ENCODE peak calls at places on chromosomes 3 and 15, in six cellular contexts. One of them, this sample, is unnamed.

GRCh38 chr3:114035896-114036295 is 20.4 kb downstream of the CCDC191 start:
- DNase-seq in sigmoid colon: no peak
- DNase-seq in CD4-positive, alpha-beta T cell: no peak
- DNase-seq in stomach: no peak
- DNase-seq in A549: no peak
- DNase-seq in RWPE1: no peak
- DNase-seq in this sample: no peak

GRCh38 chr3:163951397-163951987 is 1126.8 kb downstream of the SI start:
- DNase-seq in sigmoid colon: no peak
- DNase-seq in CD4-positive, alpha-beta T cell: no peak
- DNase-seq in stomach: no peak
- DNase-seq in A549: no peak
- DNase-seq in RWPE1: no peak
- DNase-seq in this sample: no peak

GRCh38 chr3:13873818-13874217 is 6.1 kb downstream of the WNT7A start:
- DNase-seq in sigmoid colon: no peak
- DNase-seq in CD4-positive, alpha-beta T cell: no peak
- DNase-seq in stomach: no peak
- DNase-seq in A549: no peak
- DNase-seq in RWPE1: no peak
- DNase-seq in this sample: no peak

GRCh38 chr15:44811347-44811746 is 75.0 kb downstream of the TRIM69 start:
- DNase-seq in sigmoid colon: no peak
- DNase-seq in CD4-positive, alpha-beta T cell: no peak
- DNase-seq in stomach: no peak
- DNase-seq in A549: peak; percentile 13
- DNase-seq in RWPE1: no peak
- DNase-seq in this sample: no peak

GRCh38 chr15:50764331-50765201 is 940 bp downstream of the SPPL2A start:
- DNase-seq in sigmoid colon: no peak
- DNase-seq in CD4-positive, alpha-beta T cell: no peak
- DNase-seq in stomach: no peak
- DNase-seq in A549: no peak
- DNase-seq in RWPE1: peak; percentile 42
- DNase-seq in this sample: peak; percentile 41

GRCh38 chr3:149375164-149375823 is 2.2 kb downstream of the TM4SF1 start:
- DNase-seq in sigmoid colon: no peak
- DNase-seq in CD4-positive, alpha-beta T cell: no peak
- DNase-seq in stomach: no peak
- DNase-seq in A549: peak; percentile 71
- DNase-seq in RWPE1: no peak
- DNase-seq in this sample: peak; percentile 30

GRCh38 chr15:99249270-99249817 is at the start of gene TTC23:
- DNase-seq in sigmoid colon: no peak
- DNase-seq in CD4-positive, alpha-beta T cell: no peak
- DNase-seq in stomach: no peak
- DNase-seq in A549: peak; percentile 91
- DNase-seq in RWPE1: peak; percentile 84
- DNase-seq in this sample: peak; percentile 93

GRCh38 chr15:78879517-78880241 is 7.0 kb downstream of the MORF4L1 start:
- DNase-seq in sigmoid colon: no peak
- DNase-seq in CD4-positive, alpha-beta T cell: no peak
- DNase-seq in stomach: no peak
- DNase-seq in A549: no peak
- DNase-seq in RWPE1: no peak
- DNase-seq in this sample: peak; percentile 26

GRCh38 chr15:45642203-45642932 is 7.5 kb downstream of the SQOR start:
- DNase-seq in sigmoid colon: peak; percentile 73
- DNase-seq in CD4-positive, alpha-beta T cell: no peak
- DNase-seq in stomach: no peak
- DNase-seq in A549: no peak
- DNase-seq in RWPE1: peak; percentile 50
- DNase-seq in this sample: peak; percentile 89

GRCh38 chr15:96330064-96330449 is 443 bp upstream of the NR2F2 start:
- DNase-seq in sigmoid colon: peak; percentile 92
- DNase-seq in CD4-positive, alpha-beta T cell: no peak
- DNase-seq in stomach: no peak
- DNase-seq in A549: peak; percentile 82
- DNase-seq in RWPE1: peak; percentile 64
- DNase-seq in this sample: peak; percentile 85

GRCh38 chr3:118968111-118968510 is 66.5 kb downstream of the IGSF11 start:
- DNase-seq in sigmoid colon: no peak
- DNase-seq in CD4-positive, alpha-beta T cell: no peak
- DNase-seq in stomach: no peak
- DNase-seq in A549: no peak
- DNase-seq in RWPE1: no peak
- DNase-seq in this sample: no peak

GRCh38 chr15:56341201-56341600 is 24.0 kb upstream of the TEX9 start:
- DNase-seq in sigmoid colon: no peak
- DNase-seq in CD4-positive, alpha-beta T cell: no peak
- DNase-seq in stomach: no peak
- DNase-seq in A549: no peak
- DNase-seq in RWPE1: peak; percentile 70
- DNase-seq in this sample: peak; percentile 10

GRCh38 chr3:170058127-170058526 is 20.3 kb downstream of the GPR160 start:
- DNase-seq in sigmoid colon: no peak
- DNase-seq in CD4-positive, alpha-beta T cell: no peak
- DNase-seq in stomach: no peak
- DNase-seq in A549: no peak
- DNase-seq in RWPE1: no peak
- DNase-seq in this sample: no peak

GRCh38 chr15:62895905-62896316 is 146.6 kb upstream of the TPM1 start:
- DNase-seq in sigmoid colon: no peak
- DNase-seq in CD4-positive, alpha-beta T cell: no peak
- DNase-seq in stomach: no peak
- DNase-seq in A549: peak; percentile 94
- DNase-seq in RWPE1: peak; percentile 59
- DNase-seq in this sample: peak; percentile 67

GRCh38 chr3:81565066-81565465 is 196.4 kb downstream of the GBE1 start:
- DNase-seq in sigmoid colon: no peak
- DNase-seq in CD4-positive, alpha-beta T cell: no peak
- DNase-seq in stomach: no peak
- DNase-seq in A549: no peak
- DNase-seq in RWPE1: peak; percentile 4
- DNase-seq in this sample: peak; percentile 8

GRCh38 chr15:98103570-98103969 is 143.1 kb downstream of the ARRDC4 start:
- DNase-seq in sigmoid colon: no peak
- DNase-seq in CD4-positive, alpha-beta T cell: no peak
- DNase-seq in stomach: no peak
- DNase-seq in A549: no peak
- DNase-seq in RWPE1: no peak
- DNase-seq in this sample: no peak

GRCh38 chr3:172612871-172613678 is 89.8 kb upstream of the TNFSF10 start:
- DNase-seq in sigmoid colon: no peak
- DNase-seq in CD4-positive, alpha-beta T cell: no peak
- DNase-seq in stomach: no peak
- DNase-seq in A549: no peak
- DNase-seq in RWPE1: no peak
- DNase-seq in this sample: no peak

GRCh38 chr15:75684648-75685047 is 28.0 kb downstream of the CSPG4 start:
- DNase-seq in sigmoid colon: no peak
- DNase-seq in CD4-positive, alpha-beta T cell: no peak
- DNase-seq in stomach: no peak
- DNase-seq in A549: peak; percentile 47
- DNase-seq in RWPE1: no peak
- DNase-seq in this sample: no peak

GRCh38 chr3:98012974-98013373 is 22.1 kb downstream of the GABRR3 start:
- DNase-seq in sigmoid colon: no peak
- DNase-seq in CD4-positive, alpha-beta T cell: no peak
- DNase-seq in stomach: no peak
- DNase-seq in A549: peak; percentile 53
- DNase-seq in RWPE1: no peak
- DNase-seq in this sample: no peak

GRCh38 chr3:149480326-149481017 is 6.0 kb downstream of the TM4SF4 start:
- DNase-seq in sigmoid colon: peak; percentile 75
- DNase-seq in CD4-positive, alpha-beta T cell: no peak
- DNase-seq in stomach: peak; percentile 88
- DNase-seq in A549: peak; percentile 95
- DNase-seq in RWPE1: peak; percentile 66
- DNase-seq in this sample: peak; percentile 92

GRCh38 chr15:88393719-88394519 is 73.3 kb downstream of the MRPL46 start:
- DNase-seq in sigmoid colon: no peak
- DNase-seq in CD4-positive, alpha-beta T cell: no peak
- DNase-seq in stomach: no peak
- DNase-seq in A549: peak; percentile 47
- DNase-seq in RWPE1: no peak
- DNase-seq in this sample: no peak

GRCh38 chr15:51600114-51600513 is 22.5 kb downstream of the DMXL2 start:
- DNase-seq in sigmoid colon: no peak
- DNase-seq in CD4-positive, alpha-beta T cell: no peak
- DNase-seq in stomach: no peak
- DNase-seq in A549: no peak
- DNase-seq in RWPE1: peak; percentile 79
- DNase-seq in this sample: no peak

GRCh38 chr3:74348421-74348820 is 266.0 kb downstream of the CNTN3 start:
- DNase-seq in sigmoid colon: no peak
- DNase-seq in CD4-positive, alpha-beta T cell: no peak
- DNase-seq in stomach: no peak
- DNase-seq in A549: no peak
- DNase-seq in RWPE1: no peak
- DNase-seq in this sample: no peak

DNA sequence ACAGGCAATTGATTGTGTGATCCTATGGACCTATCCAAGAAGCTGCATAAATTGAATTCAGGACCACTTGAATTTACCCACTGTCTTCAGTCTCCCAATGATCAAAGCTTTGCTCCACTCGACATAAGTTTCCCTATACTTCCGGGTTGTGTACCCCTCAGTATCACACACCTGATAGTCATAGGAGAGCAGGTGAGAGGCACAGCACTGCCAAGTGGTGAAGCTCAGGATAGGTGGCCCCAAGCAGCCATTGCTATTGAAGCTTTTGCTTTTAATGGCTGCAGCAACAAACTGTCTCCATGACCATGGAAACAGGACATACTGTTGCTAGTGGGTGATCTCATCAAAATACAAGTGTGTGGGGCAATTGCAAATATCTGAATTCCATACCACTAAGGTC is 27.7 kb downstream of the GASK1A start:
- DNase-seq in sigmoid colon: no peak
- DNase-seq in CD4-positive, alpha-beta T cell: no peak
- DNase-seq in stomach: no peak
- DNase-seq in A549: no peak
- DNase-seq in RWPE1: no peak
- DNase-seq in this sample: no peak
- TF ChIP-seq CTCF in sigmoid colon: no peak
- TF ChIP-seq CTCF in CD4-positive, alpha-beta T cell: no peak
- TF ChIP-seq CTCF in stomach: no peak
- TF ChIP-seq CTCF in A549: no peak
- TF ChIP-seq CTCF in RWPE1: no peak
- TF ChIP-seq CTCF in this sample: no peak

DNA sequence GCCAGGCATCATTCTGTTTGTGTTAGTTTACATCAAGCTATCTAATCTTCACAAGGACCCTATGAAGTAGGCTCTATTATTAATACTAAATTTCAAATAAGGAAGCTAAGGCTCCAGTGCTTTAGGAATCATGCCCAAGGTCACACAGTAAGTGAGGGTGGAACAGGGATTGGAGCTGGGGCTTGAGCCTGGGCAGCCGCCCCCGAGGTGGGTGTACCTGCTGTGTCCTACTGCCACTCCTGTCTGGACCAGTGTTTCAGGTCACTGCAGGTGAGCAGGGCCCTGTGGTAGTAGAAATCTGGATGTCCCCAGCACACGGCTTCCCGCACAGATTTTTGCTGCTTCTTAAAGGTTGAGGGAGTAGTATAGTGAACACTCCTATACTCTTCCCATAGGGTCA is 6.5 kb downstream of the KLF13 start:
- DNase-seq in sigmoid colon: no peak
- DNase-seq in CD4-positive, alpha-beta T cell: no peak
- DNase-seq in stomach: no peak
- DNase-seq in A549: no peak
- DNase-seq in RWPE1: no peak
- DNase-seq in this sample: no peak
- H3K27ac ChIP-seq in sigmoid colon: no peak overlapping the region
- H3K27ac ChIP-seq in CD4-positive, alpha-beta T cell: peak overlapping the region; percentile 37
- H3K27ac ChIP-seq in stomach: peak overlapping the region; percentile 100
- H3K27ac ChIP-seq in A549: no peak overlapping the region
- H3K27ac ChIP-seq in RWPE1: peak overlapping the region; percentile 32
- H3K27ac ChIP-seq in this sample: no peak overlapping the region

GRCh38 chr3:33146791-33147445 is 33.1 kb downstream of the CRTAP start:
- DNase-seq in sigmoid colon: no peak
- DNase-seq in CD4-positive, alpha-beta T cell: no peak
- DNase-seq in stomach: no peak
- DNase-seq in A549: no peak
- DNase-seq in RWPE1: no peak
- DNase-seq in this sample: peak; percentile 81

GRCh38 chr3:33145901-33146580 is 32.2 kb downstream of the CRTAP start:
- DNase-seq in sigmoid colon: no peak
- DNase-seq in CD4-positive, alpha-beta T cell: no peak
- DNase-seq in stomach: no peak
- DNase-seq in A549: no peak
- DNase-seq in RWPE1: no peak
- DNase-seq in this sample: no peak

GRCh38 chr3:33145221-33145900 is 31.5 kb downstream of the CRTAP start:
- DNase-seq in sigmoid colon: no peak
- DNase-seq in CD4-positive, alpha-beta T cell: no peak
- DNase-seq in stomach: no peak
- DNase-seq in A549: no peak
- DNase-seq in RWPE1: no peak
- DNase-seq in this sample: no peak

GRCh38 chr3:33141006-33141405 is 27.2 kb downstream of the CRTAP start:
- DNase-seq in sigmoid colon: no peak
- DNase-seq in CD4-positive, alpha-beta T cell: no peak
- DNase-seq in stomach: no peak
- DNase-seq in A549: no peak
- DNase-seq in RWPE1: no peak
- DNase-seq in this sample: no peak

GRCh38 chr3:33144433-33144832 is 30.6 kb downstream of the CRTAP start:
- DNase-seq in sigmoid colon: no peak
- DNase-seq in CD4-positive, alpha-beta T cell: no peak
- DNase-seq in stomach: no peak
- DNase-seq in A549: peak; percentile 49
- DNase-seq in RWPE1: no peak
- DNase-seq in this sample: no peak
- TF ChIP-seq CTCF in sigmoid colon: no peak
- TF ChIP-seq CTCF in CD4-positive, alpha-beta T cell: peak; percentile 19
- TF ChIP-seq CTCF in stomach: no peak
- TF ChIP-seq CTCF in A549: peak; percentile 52
- TF ChIP-seq CTCF in RWPE1: no peak
- TF ChIP-seq CTCF in this sample: peak; percentile 23

GRCh38 chr3:39406368-39407258 is at the start of gene RPSA:
- DNase-seq in sigmoid colon: peak; percentile 98
- DNase-seq in CD4-positive, alpha-beta T cell: peak; percentile 97
- DNase-seq in stomach: peak; percentile 96
- DNase-seq in A549: peak; percentile 96
- DNase-seq in RWPE1: peak; percentile 88
- DNase-seq in this sample: peak; percentile 95

GRCh38 chr3:39405687-39406367 is 693 bp upstream of the RPSA start:
- DNase-seq in sigmoid colon: no peak
- DNase-seq in CD4-positive, alpha-beta T cell: no peak
- DNase-seq in stomach: no peak
- DNase-seq in A549: no peak
- DNase-seq in RWPE1: no peak
- DNase-seq in this sample: no peak

GRCh38 chr3:39408493-39409372 is 2.2 kb downstream of the RPSA start:
- DNase-seq in sigmoid colon: no peak
- DNase-seq in CD4-positive, alpha-beta T cell: no peak
- DNase-seq in stomach: no peak
- DNase-seq in A549: no peak
- DNase-seq in RWPE1: no peak
- DNase-seq in this sample: no peak

GRCh38 chr3:39407773-39408492 is 1.4 kb downstream of the RPSA start:
- DNase-seq in sigmoid colon: no peak
- DNase-seq in CD4-positive, alpha-beta T cell: no peak
- DNase-seq in stomach: no peak
- DNase-seq in A549: no peak
- DNase-seq in RWPE1: no peak
- DNase-seq in this sample: no peak

GRCh38 chr3:39407259-39407629 is 724 bp downstream of the RPSA start:
- DNase-seq in sigmoid colon: no peak
- DNase-seq in CD4-positive, alpha-beta T cell: no peak
- DNase-seq in stomach: no peak
- DNase-seq in A549: no peak
- DNase-seq in RWPE1: no peak
- DNase-seq in this sample: no peak
- H3K27ac ChIP-seq in sigmoid colon: peak overlapping the region; percentile 85
- H3K27ac ChIP-seq in CD4-positive, alpha-beta T cell: peak overlapping the region; percentile 88
- H3K27ac ChIP-seq in stomach: peak overlapping the region; percentile 92
- H3K27ac ChIP-seq in A549: peak overlapping the region; percentile 95
- H3K27ac ChIP-seq in RWPE1: peak overlapping the region; percentile 90
- H3K27ac ChIP-seq in this sample: peak overlapping the region; percentile 93